ENCODE peak calls at places on chromosome 10, in ten cellular contexts. K, B, S, J, T, Y, M, U, W and Q are unnamed samples.

GRCh38 chr10:8229153-8229552 is 174.7 kb downstream of the GATA3 start:
- DNase-seq in K (no peak), B (no peak), S (no peak), J (no peak), T (no peak), Y (no peak), M (no peak), U (no peak), W (no peak), Q (no peak)

GRCh38 chr10:78594938-78595645 is 473.7 kb upstream of the ZMIZ1 start:
- DNase-seq in K (peak), B (no peak), S (no peak), J (no peak), T (no peak), Y (no peak), M (no peak), U (no peak), W (no peak), Q (no peak)

GRCh38 chr10:120940299-120940900 is 89.2 kb downstream of the WDR11 start:
- DNase-seq in K (no peak), B (no peak), S (no peak), J (no peak), T (no peak), Y (no peak), M (no peak), U (no peak), W (no peak), Q (no peak)

GRCh38 chr10:105063796-105064195 is 422.7 kb downstream of the SORCS3 start:
- DNase-seq in K (no peak), B (no peak), S (peak), J (peak), T (no peak), Y (no peak), M (peak), U (peak), W (no peak), Q (peak)

GRCh38 chr10:124419635-124420034 is 912 bp upstream of the OAT start:
- DNase-seq in K (no peak), B (no peak), S (no peak), J (no peak), T (no peak), Y (no peak), M (no peak), U (no peak), W (no peak), Q (no peak)

GRCh38 chr10:78832281-78832680 is 236.5 kb upstream of the ZMIZ1 start:
- DNase-seq in K (no peak), B (no peak), S (no peak), J (no peak), T (no peak), Y (no peak), M (no peak), U (no peak), W (no peak), Q (no peak)

GRCh38 chr10:118701529-118702323 is 53.0 kb downstream of the CACUL1 start:
- DNase-seq in K (no peak), B (no peak), S (no peak), J (no peak), T (no peak), Y (no peak), M (no peak), U (no peak), W (no peak), Q (no peak)

GRCh38 chr10:69160809-69161225 is 19.2 kb upstream of the SUPV3L1 start:
- DNase-seq in K (no peak), B (no peak), S (no peak), J (peak), T (no peak), Y (peak), M (no peak), U (no peak), W (no peak), Q (no peak)

GRCh38 chr10:112758961-112759360 is 191.1 kb upstream of the TCF7L2 start:
- DNase-seq in K (no peak), B (no peak), S (no peak), J (no peak), T (no peak), Y (no peak), M (no peak), U (no peak), W (no peak), Q (no peak)

GRCh38 chr10:48667960-48668541 is 16.6 kb upstream of the WDFY4 start:
- DNase-seq in K (no peak), B (no peak), S (no peak), J (no peak), T (no peak), Y (no peak), M (no peak), U (no peak), W (no peak), Q (no peak)

GRCh38 chr10:59536151-59536550 is 173.5 kb downstream of the SLC16A9 start:
- DNase-seq in K (peak), B (no peak), S (peak), J (peak), T (no peak), Y (peak), M (no peak), U (no peak), W (peak), Q (no peak)

GRCh38 chr10:4498763-4499251 is 327.2 kb upstream of the AKR1E2 start:
- DNase-seq in K (no peak), B (no peak), S (no peak), J (peak), T (no peak), Y (no peak), M (no peak), U (no peak), W (no peak), Q (no peak)

GRCh38 chr10:44424298-44424697 is 39.4 kb upstream of the CXCL12 start:
- DNase-seq in K (no peak), B (no peak), S (no peak), J (no peak), T (no peak), Y (no peak), M (no peak), U (no peak), W (no peak), Q (no peak)

GRCh38 chr10:72254891-72255568 is 18.7 kb upstream of the DDIT4 start:
- DNase-seq in K (peak), B (peak), S (peak), J (peak), T (peak), Y (no peak), M (no peak), U (peak), W (peak), Q (no peak)

GRCh38 chr10:50310560-50311174 is 59.4 kb upstream of the ASAH2 start:
- DNase-seq in K (no peak), B (peak), S (peak), J (no peak), T (no peak), Y (no peak), M (peak), U (peak), W (no peak), Q (no peak)

GRCh38 chr10:18216482-18216881 is 76.3 kb downstream of the CACNB2 start:
- DNase-seq in K (no peak), B (no peak), S (peak), J (peak), T (no peak), Y (no peak), M (no peak), U (no peak), W (no peak), Q (no peak)

GRCh38 chr10:13990918-13991317 is 339.8 kb downstream of the FRMD4A start:
- DNase-seq in K (no peak), B (no peak), S (no peak), J (peak), T (no peak), Y (no peak), M (no peak), U (no peak), W (peak), Q (no peak)

GRCh38 chr10:27158421-27158820 is 3.3 kb downstream of the MASTL start:
- DNase-seq in K (no peak), B (no peak), S (no peak), J (peak), T (no peak), Y (no peak), M (no peak), U (no peak), W (no peak), Q (no peak)

GRCh38 chr10:24505759-24506158 is 217.9 kb downstream of the ARHGAP21 start:
- DNase-seq in K (peak), B (no peak), S (no peak), J (no peak), T (no peak), Y (no peak), M (no peak), U (no peak), W (no peak), Q (no peak)

GRCh38 chr10:43194266-43194665 is 56.0 kb downstream of the CSGALNACT2 start:
- DNase-seq in K (no peak), B (no peak), S (peak), J (peak), T (no peak), Y (no peak), M (no peak), U (no peak), W (no peak), Q (no peak)

GRCh38 chr10:28984431-28984830 is 304.4 kb upstream of the LYZL1 start:
- DNase-seq in K (peak), B (no peak), S (no peak), J (peak), T (no peak), Y (peak), M (no peak), U (peak), W (peak), Q (no peak)

GRCh38 chr10:15802375-15802949 is 57.8 kb downstream of the MINDY3 start:
- DNase-seq in K (no peak), B (no peak), S (no peak), J (no peak), T (no peak), Y (no peak), M (no peak), U (no peak), W (no peak), Q (no peak)

GRCh38 chr10:88895252-88895651 is 15.2 kb downstream of the STAMBPL1 start:
- DNase-seq in K (no peak), B (no peak), S (no peak), J (no peak), T (no peak), Y (no peak), M (no peak), U (no peak), W (no peak), Q (no peak)

GRCh38 chr10:117096559-117097201 is 41.4 kb downstream of the VAX1 start:
- DNase-seq in K (no peak), B (no peak), S (no peak), J (no peak), T (no peak), Y (no peak), M (no peak), U (no peak), W (no peak), Q (no peak)

GRCh38 chr10:59857049-59857448 is 49.3 kb downstream of the CCDC6 start:
- DNase-seq in K (no peak), B (no peak), S (no peak), J (peak), T (no peak), Y (no peak), M (no peak), U (no peak), W (no peak), Q (no peak)

GRCh38 chr10:93452143-93452542 is 30.0 kb downstream of the MYOF start:
- DNase-seq in K (no peak), B (no peak), S (no peak), J (no peak), T (no peak), Y (no peak), M (no peak), U (no peak), W (no peak), Q (no peak)

GRCh38 chr10:77431209-77431611 is 206.4 kb downstream of the KCNMA1 start:
- DNase-seq in K (no peak), B (no peak), S (no peak), J (no peak), T (no peak), Y (no peak), M (no peak), U (no peak), W (no peak), Q (no peak)

GRCh38 chr10:80411267-80411668 is 2.9 kb downstream of the PRXL2A start:
- DNase-seq in K (no peak), B (no peak), S (peak), J (no peak), T (no peak), Y (no peak), M (no peak), U (no peak), W (peak), Q (no peak)

GRCh38 chr10:33477291-33478088 is 143.0 kb upstream of the NRP1 start:
- DNase-seq in K (no peak), B (no peak), S (no peak), J (no peak), T (no peak), Y (no peak), M (no peak), U (no peak), W (no peak), Q (no peak)

GRCh38 chr10:103870503-103870902 is 15.1 kb upstream of the SH3PXD2A start:
- DNase-seq in K (no peak), B (no peak), S (no peak), J (peak), T (no peak), Y (no peak), M (no peak), U (no peak), W (no peak), Q (no peak)

GRCh38 chr10:59376817-59377340 is 14.5 kb upstream of the FAM13C start:
- DNase-seq in K (no peak), B (no peak), S (no peak), J (no peak), T (no peak), Y (no peak), M (no peak), U (no peak), W (no peak), Q (no peak)

GRCh38 chr10:36802523-36803153 is 322.8 kb upstream of the ANKRD30A start:
- DNase-seq in K (no peak), B (no peak), S (peak), J (peak), T (no peak), Y (no peak), M (no peak), U (no peak), W (peak), Q (no peak)

GRCh38 chr10:61960396-61961120 is 59.1 kb downstream of the ARID5B start:
- DNase-seq in K (no peak), B (no peak), S (no peak), J (no peak), T (no peak), Y (no peak), M (no peak), U (no peak), W (no peak), Q (no peak)

GRCh38 chr10:103553743-103554487 is 60.4 kb downstream of the NEURL1 start:
- DNase-seq in K (no peak), B (peak), S (no peak), J (peak), T (no peak), Y (no peak), M (no peak), U (no peak), W (no peak), Q (no peak)

GRCh38 chr10:105351187-105351586 is 710.1 kb downstream of the SORCS3 start:
- DNase-seq in K (no peak), B (no peak), S (no peak), J (no peak), T (no peak), Y (no peak), M (no peak), U (no peak), W (no peak), Q (no peak)

GRCh38 chr10:48444266-48444665 is 137.8 kb downstream of the MAPK8 start:
- DNase-seq in K (no peak), B (peak), S (peak), J (no peak), T (no peak), Y (no peak), M (peak), U (no peak), W (no peak), Q (no peak)

GRCh38 chr10:17273403-17273802 is 45.4 kb downstream of the VIM start:
- DNase-seq in K (no peak), B (no peak), S (no peak), J (peak), T (no peak), Y (peak), M (peak), U (no peak), W (no peak), Q (no peak)

GRCh38 chr10:114726820-114727271 is 68.8 kb upstream of the ABLIM1 start:
- DNase-seq in K (no peak), B (no peak), S (no peak), J (no peak), T (no peak), Y (no peak), M (no peak), U (no peak), W (no peak), Q (no peak)